ENCODE peak calls at places on chromosomes 4 and X, in ten cellular contexts. V is osteocyte; X is epithelial cell of prostate; I is SJSA1; D is transverse colon; K is NCI-H774; T is SK-MEL-5; Q is upper lobe of left lung; U is stimulated activated CD8-positive, alpha-beta memory T cell treated with anti-CD3 and anti-CD28 coated beads, Interleukin-12 subunit alpha, Interleukin-12 subunit beta, amount 100 ng/mL, for 1 hour; H is prostate gland. M is an unnamed sample.

GRCh38 chr4:5798447-5798846 is 87.4 kb downstream of the EVC start:
- DNase-seq in I (no peak), T (no peak), X (no peak), U (no peak), H (no peak), D (no peak), K (no peak), Q (peak; percentile 62), V (no peak), M (no peak)

GRCh38 chrX:15468036-15468435 is 25.1 kb downstream of the PIR start:
- DNase-seq in V (no peak), K (no peak), H (peak; percentile 38), D (peak; percentile 12), I (peak; percentile 4), U (no peak), Q (no peak), X (peak; percentile 61), T (no peak), M (no peak)

GRCh38 chr4:25694466-25694865 is 38.8 kb downstream of the SLC34A2 start:
- DNase-seq in I (no peak), K (no peak), X (no peak), T (peak; percentile 44), U (no peak), V (no peak), H (no peak), D (no peak), Q (no peak), M (peak; percentile 31)

GRCh38 chr4:177444911-177445736 is 2.9 kb upstream of the AGA start:
- DNase-seq in Q (no peak), H (no peak), I (no peak), D (no peak), T (no peak), K (no peak), X (no peak), U (no peak), V (no peak), M (no peak)

GRCh38 chr4:15855804-15856475 is 77.8 kb downstream of the CD38 start:
- DNase-seq in D (no peak), I (no peak), V (no peak), K (no peak), H (peak; percentile 24), U (no peak), T (peak; percentile 6), Q (no peak), X (no peak), M (no peak)

GRCh38 chr4:5892321-5893012 is 419 bp downstream of the CRMP1 start:
- DNase-seq in V (no peak), U (no peak), I (no peak), Q (peak; percentile 74), D (no peak), T (no peak), X (no peak), K (no peak), H (no peak), M (no peak)

GRCh38 chr4:18075823-18076433 is 54.4 kb upstream of the LCORL start:
- DNase-seq in T (peak; percentile 56), V (no peak), Q (no peak), K (no peak), H (no peak), X (no peak), U (no peak), D (peak; percentile 27), I (no peak), M (peak; percentile 16)

GRCh38 chr4:91111556-91111955 is 984.4 kb downstream of the CCSER1 start:
- DNase-seq in U (no peak), T (no peak), D (no peak), X (no peak), H (no peak), K (no peak), V (no peak), Q (no peak), I (no peak), M (peak; percentile 70)

GRCh38 chr4:169179609-169180526 is 90.9 kb downstream of the SH3RF1 start:
- DNase-seq in T (no peak), X (no peak), H (peak; percentile 33), V (no peak), I (peak; percentile 34), U (no peak), D (no peak), K (peak; percentile 2), Q (no peak), M (no peak)

GRCh38 chrX:100976211-100976610 is 6.7 kb downstream of the ARL13A start:
- DNase-seq in U (no peak), V (no peak), H (no peak), T (no peak), X (no peak), I (no peak), Q (no peak), D (no peak), K (no peak), M (no peak)

GRCh38 chr4:55851885-55852284 is 1.6 kb upstream of the EXOC1 start:
- DNase-seq in V (no peak), U (no peak), Q (no peak), X (peak; percentile 88), K (no peak), D (peak; percentile 22), H (no peak), T (no peak), I (no peak), M (no peak)

M was measured in ACHN.